ENCODE peak calls at places on chromosome 21, in seven cellular contexts. L is AG04450, H is tibial nerve, D is GM23248, X is left ventricle myocardium inferior, N is GM12864, T is heart left ventricle. S is an unnamed sample.
A peak's percentile ranks its signal among the peaks of the same experiment; 100 is the strongest.

GRCh38 chr21:20570824-20571232 is 427.4 kb upstream of the NCAM2 start:
- DNase-seq in L (no peak), H (no peak), D (no peak), X (no peak), N (no peak), T (no peak), S (no peak)

GRCh38 chr21:37527716-37528115 is 161.1 kb downstream of the DYRK1A start:
- DNase-seq in L (no peak), H (no peak), D (no peak), X (no peak), N (no peak), T (no peak), S (no peak)

GRCh38 chr21:14685568-14685967 is 139.5 kb upstream of the SAMSN1 start:
- DNase-seq in L (no peak), H (no peak), D (no peak), X (no peak), N (peak; percentile 56), T (no peak), S (no peak)

GRCh38 chr21:28615276-28615675 is 377.4 kb downstream of the LTN1 start:
- DNase-seq in L (no peak), H (no peak), D (peak; percentile 73), X (no peak), N (no peak), T (no peak), S (no peak)

GRCh38 chr21:46562472-46562871 is 42.4 kb downstream of the S100B start:
- DNase-seq in L (no peak), H (no peak), D (no peak), X (no peak), N (no peak), T (no peak), S (no peak)

GRCh38 chr21:21373969-21374368 is 375.8 kb downstream of the NCAM2 start:
- DNase-seq in L (no peak), H (no peak), D (peak; percentile 2), X (no peak), N (no peak), T (no peak), S (no peak)

GRCh38 chr21:31511258-31511657 is 148.2 kb upstream of the SOD1 start:
- DNase-seq in L (no peak), H (no peak), D (no peak), X (no peak), N (no peak), T (no peak), S (no peak)

GRCh38 chr21:16794944-16795343 is 717.9 kb upstream of the CXADR start:
- DNase-seq in L (peak; percentile 71), H (no peak), D (peak; percentile 93), X (no peak), N (no peak), T (peak; percentile 28), S (no peak)

GRCh38 chr21:14321042-14321441 is 61.9 kb downstream of the HSPA13 start:
- DNase-seq in L (no peak), H (no peak), D (peak; percentile 59), X (no peak), N (no peak), T (no peak), S (no peak)

GRCh38 chr21:29221259-29221744 is 77.4 kb upstream of the BACH1 start:
- DNase-seq in L (peak; percentile 77), H (no peak), D (no peak), X (no peak), N (no peak), T (no peak), S (no peak)

GRCh38 chr21:39300587-39300986 is 12.8 kb downstream of the BRWD1 start:
- DNase-seq in L (no peak), H (no peak), D (no peak), X (no peak), N (no peak), T (no peak), S (no peak)

GRCh38 chr21:28617300-28617699 is 375.4 kb downstream of the LTN1 start:
- DNase-seq in L (no peak), H (no peak), D (no peak), X (no peak), N (no peak), T (no peak), S (no peak)

GRCh38 chr21:15127437-15127836 is 62.6 kb upstream of the NRIP1 start:
- DNase-seq in L (no peak), H (no peak), D (no peak), X (no peak), N (no peak), T (no peak), S (no peak)

GRCh38 chr21:38761531-38761930 is 44.2 kb upstream of the ETS2 start:
- DNase-seq in L (no peak), H (no peak), D (no peak), X (no peak), N (no peak), T (no peak), S (no peak)

GRCh38 chr21:46603228-46603627 is 1.7 kb downstream of the S100B start:
- DNase-seq in L (no peak), H (no peak), D (peak; percentile 47), X (no peak), N (no peak), T (no peak), S (no peak)

GRCh38 chr21:39633043-39633442 is 20.3 kb downstream of the B3GALT5 start:
- DNase-seq in L (no peak), H (no peak), D (peak; percentile 63), X (no peak), N (no peak), T (no peak), S (peak; percentile 18)

GRCh38 chr21:28828981-28829380 is 163.7 kb downstream of the LTN1 start:
- DNase-seq in L (no peak), H (no peak), D (peak; percentile 8), X (no peak), N (no peak), T (no peak), S (no peak)

GRCh38 chr21:15219866-15220265 is 155.1 kb upstream of the NRIP1 start:
- DNase-seq in L (no peak), H (no peak), D (no peak), X (no peak), N (no peak), T (no peak), S (no peak)

GRCh38 chr21:25561668-25562641 is 45.3 kb downstream of the MRPL39 start:
- DNase-seq in L (peak; percentile 27), H (no peak), D (peak; percentile 86), X (peak; percentile 35), N (no peak), T (peak; percentile 47), S (peak; percentile 55)

GRCh38 chr21:31343680-31344480 is at the start of gene TIAM1:
- DNase-seq in L (no peak), H (peak; percentile 52), D (peak; percentile 89), X (peak; percentile 68), N (no peak), T (peak; percentile 57), S (peak; percentile 46)

GRCh38 chr21:39696196-39696595 is 48.8 kb upstream of the IGSF5 start:
- DNase-seq in L (no peak), H (no peak), D (no peak), X (no peak), N (no peak), T (no peak), S (no peak)

GRCh38 chr21:40053007-40053406 is 185.8 kb downstream of the PCP4 start:
- DNase-seq in L (no peak), H (peak; percentile 26), D (no peak), X (peak; percentile 41), N (no peak), T (peak; percentile 69), S (no peak)

DNA sequence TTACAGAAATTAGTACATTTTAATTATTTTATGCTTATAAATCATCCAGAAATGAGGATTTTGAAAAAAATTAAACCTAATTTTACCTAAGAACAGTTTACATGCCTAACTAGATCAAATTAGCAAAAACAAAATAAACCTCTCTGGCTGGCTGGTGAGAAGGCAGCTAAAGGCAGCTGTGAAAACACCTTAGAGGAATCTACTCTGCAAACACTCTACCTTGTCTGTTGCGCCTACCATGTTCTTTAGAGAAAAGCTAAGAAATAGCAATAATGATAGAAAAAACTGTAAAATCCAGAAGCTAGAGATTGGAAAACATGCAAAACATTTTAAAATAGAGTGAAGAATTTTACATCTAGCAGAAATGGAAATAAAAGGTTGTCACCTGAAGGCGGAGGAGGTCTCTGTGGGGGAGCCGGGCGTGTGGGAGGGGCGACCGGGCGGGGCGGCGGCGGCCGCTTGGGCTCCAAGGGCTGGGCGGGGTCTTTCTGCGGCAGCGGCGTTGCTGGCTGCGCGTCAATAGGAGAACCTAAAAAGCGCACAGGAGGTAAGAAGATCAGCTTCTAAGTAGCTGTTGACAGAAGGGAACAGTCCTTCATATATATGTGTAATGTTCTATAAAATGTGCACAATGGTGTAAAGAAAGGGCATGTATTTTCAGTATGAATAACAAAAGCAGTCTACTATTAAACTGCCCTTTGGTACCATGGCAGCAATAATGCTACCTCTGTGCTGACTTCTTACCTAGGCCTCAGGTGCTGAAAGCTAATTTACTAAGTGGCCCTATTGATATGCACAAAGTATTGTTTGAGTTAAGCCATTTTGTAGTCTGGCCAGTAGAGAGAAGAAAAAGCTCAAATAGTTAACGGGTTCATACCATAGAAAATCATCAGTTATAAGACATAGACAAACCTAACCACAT is 33.3 kb upstream of the CFAP298 start:
- DNase-seq in L (no peak), H (no peak), D (no peak), X (no peak), N (no peak), T (no peak), S (no peak)
- H3K4me3 ChIP-seq in L (no peak overlapping the region), H (no peak overlapping the region), D (no peak overlapping the region), X (no peak overlapping the region), N (no peak overlapping the region), T (no peak overlapping the region), S (no peak overlapping the region)

DNA sequence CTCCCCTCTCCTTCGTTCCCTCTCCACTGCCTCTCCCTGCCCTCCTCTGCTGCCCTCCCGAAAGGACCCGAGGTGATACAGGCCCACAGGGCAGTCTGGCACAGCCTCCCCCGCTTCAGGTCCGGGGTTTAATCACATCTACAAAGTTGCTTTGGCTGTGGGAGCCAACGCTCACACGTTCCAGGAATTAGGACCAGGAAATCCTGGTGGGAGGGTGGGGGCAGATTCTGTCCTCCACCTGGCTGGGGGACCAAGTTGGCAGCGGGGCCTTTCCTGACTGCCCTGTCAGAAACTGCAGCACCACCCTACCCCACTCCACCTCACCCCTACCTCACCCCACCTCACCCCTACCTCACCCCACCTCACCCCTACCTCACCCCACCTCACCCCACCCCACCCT is 95.1 kb downstream of the WDR4 start:
- DNase-seq in L (no peak), H (no peak), D (no peak), X (no peak), N (no peak), T (no peak), S (peak; percentile 35)
- H3K4me3 ChIP-seq in L (no peak overlapping the region), H (no peak overlapping the region), D (no peak overlapping the region), X (peak overlapping the region; percentile 39), N (peak overlapping the region; percentile 7), T (peak overlapping the region; percentile 43), S (no peak overlapping the region)

DNA sequence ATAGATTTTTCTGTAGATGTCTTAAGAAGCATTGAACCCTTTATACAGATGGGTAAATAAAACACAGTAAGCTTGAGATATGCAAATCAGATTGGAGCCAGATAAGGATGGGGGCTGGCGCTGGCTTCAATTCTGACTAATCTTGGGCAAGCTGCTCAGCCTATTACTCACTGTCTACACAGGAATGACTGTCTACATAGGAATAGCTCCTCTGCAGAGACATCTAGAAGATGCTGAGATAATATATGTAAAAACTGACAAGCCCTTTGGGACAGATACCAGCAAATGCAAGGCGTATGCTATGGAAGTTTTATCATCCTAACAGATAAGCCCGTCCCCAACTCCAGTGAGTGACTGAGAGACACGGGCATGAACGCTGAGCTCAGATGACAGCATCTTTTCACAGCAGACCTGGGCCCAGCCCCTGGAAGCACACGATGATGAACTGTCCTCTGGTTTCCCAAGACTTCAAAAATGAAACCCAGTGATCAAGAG is 1.7 kb downstream of the CLDN14 start:
- DNase-seq in L (peak; percentile 32), H (no peak), D (peak; percentile 91), X (no peak), N (no peak), T (no peak), S (no peak)
- H3K4me3 ChIP-seq in L (no peak overlapping the region), H (no peak overlapping the region), D (peak overlapping the region; percentile 26), X (no peak overlapping the region), N (no peak overlapping the region), T (no peak overlapping the region), S (no peak overlapping the region)

GRCh38 chr21:42007541-42007940 is 2.6 kb downstream of the ZBTB21 start:
- DNase-seq in L (no peak), H (no peak), D (no peak), X (no peak), N (no peak), T (no peak), S (no peak)
- H3K4me3 ChIP-seq in L (no peak overlapping the region), H (no peak overlapping the region), D (no peak overlapping the region), X (no peak overlapping the region), N (no peak overlapping the region), T (no peak overlapping the region), S (no peak overlapping the region)